ENCODE peak calls at places on chromosomes 16 and 17, in four cellular contexts. One of them, this sample, is unnamed.

GRCh38 chr16:68800257-68800875 is 43.0 kb upstream of the TANGO6 start:
- DNase-seq in mammary epithelial cell: peak; percentile 80
- DNase-seq in CD8-positive, alpha-beta T cell: peak; percentile 41
- DNase-seq in lower lobe of right lung: no peak
- DNase-seq in this sample: peak; percentile 55

GRCh38 chr17:35559495-35559894 is 1.1 kb downstream of the SLFN14 start:
- DNase-seq in mammary epithelial cell: no peak
- DNase-seq in CD8-positive, alpha-beta T cell: no peak
- DNase-seq in lower lobe of right lung: no peak
- DNase-seq in this sample: no peak

GRCh38 chr17:58504826-58505351 is 9.5 kb downstream of the MTMR4 start:
- DNase-seq in mammary epithelial cell: no peak
- DNase-seq in CD8-positive, alpha-beta T cell: no peak
- DNase-seq in lower lobe of right lung: no peak
- DNase-seq in this sample: no peak

GRCh38 chr16:56610017-56610608 is 1.7 kb downstream of the MT2A start:
- DNase-seq in mammary epithelial cell: peak; percentile 96
- DNase-seq in CD8-positive, alpha-beta T cell: peak; percentile 58
- DNase-seq in lower lobe of right lung: peak; percentile 81
- DNase-seq in this sample: peak; percentile 82

GRCh38 chr16:9092282-9092962 is 978 bp downstream of the HAPSTR1 start:
- DNase-seq in mammary epithelial cell: no peak
- DNase-seq in CD8-positive, alpha-beta T cell: peak; percentile 63
- DNase-seq in lower lobe of right lung: peak; percentile 67
- DNase-seq in this sample: peak; percentile 64

GRCh38 chr16:70454221-70455034 is at the start of gene FCSK:
- DNase-seq in mammary epithelial cell: peak; percentile 67
- DNase-seq in CD8-positive, alpha-beta T cell: peak; percentile 70
- DNase-seq in lower lobe of right lung: peak; percentile 81
- DNase-seq in this sample: peak; percentile 76

GRCh38 chr16:65781363-65781762 is 585.1 kb upstream of the CDH5 start:
- DNase-seq in mammary epithelial cell: no peak
- DNase-seq in CD8-positive, alpha-beta T cell: no peak
- DNase-seq in lower lobe of right lung: no peak
- DNase-seq in this sample: no peak

GRCh38 chr17:4623249-4623648 is 18.2 kb downstream of the ALOX15 start:
- DNase-seq in mammary epithelial cell: peak; percentile 76
- DNase-seq in CD8-positive, alpha-beta T cell: no peak
- DNase-seq in lower lobe of right lung: no peak
- DNase-seq in this sample: no peak

GRCh38 chr16:64242510-64242909 is 879.4 kb downstream of the CDH11 start:
- DNase-seq in mammary epithelial cell: no peak
- DNase-seq in CD8-positive, alpha-beta T cell: no peak
- DNase-seq in lower lobe of right lung: no peak
- DNase-seq in this sample: no peak

GRCh38 chr16:80144191-80144590 is 396.6 kb upstream of the DYNLRB2 start:
- DNase-seq in mammary epithelial cell: peak; percentile 39
- DNase-seq in CD8-positive, alpha-beta T cell: no peak
- DNase-seq in lower lobe of right lung: no peak
- DNase-seq in this sample: no peak

GRCh38 chr17:3959921-3960601 is 4.2 kb downstream of the ATP2A3 start:
- DNase-seq in mammary epithelial cell: no peak
- DNase-seq in CD8-positive, alpha-beta T cell: no peak
- DNase-seq in lower lobe of right lung: no peak
- DNase-seq in this sample: no peak

GRCh38 chr17:57091186-57091618 is 6.2 kb downstream of the AKAP1 start:
- DNase-seq in mammary epithelial cell: no peak
- DNase-seq in CD8-positive, alpha-beta T cell: no peak
- DNase-seq in lower lobe of right lung: no peak
- DNase-seq in this sample: peak; percentile 50

GRCh38 chr17:50139950-50140885 is 10.3 kb upstream of the SAMD14 start:
- DNase-seq in mammary epithelial cell: peak; percentile 57
- DNase-seq in CD8-positive, alpha-beta T cell: peak; percentile 85
- DNase-seq in lower lobe of right lung: peak; percentile 87
- DNase-seq in this sample: peak; percentile 84

GRCh38 chr16:30484887-30485286 is 12.3 kb downstream of the ITGAL start:
- DNase-seq in mammary epithelial cell: no peak
- DNase-seq in CD8-positive, alpha-beta T cell: no peak
- DNase-seq in lower lobe of right lung: no peak
- DNase-seq in this sample: no peak

GRCh38 chr16:67156146-67156844 is 3.4 kb downstream of the TRADD start:
- DNase-seq in mammary epithelial cell: no peak
- DNase-seq in CD8-positive, alpha-beta T cell: no peak
- DNase-seq in lower lobe of right lung: no peak
- DNase-seq in this sample: no peak

GRCh38 chr16:50386819-50387218 is 18.0 kb upstream of the BRD7 start:
- DNase-seq in mammary epithelial cell: no peak
- DNase-seq in CD8-positive, alpha-beta T cell: no peak
- DNase-seq in lower lobe of right lung: no peak
- DNase-seq in this sample: no peak

GRCh38 chr16:27505297-27506236 is 44.1 kb downstream of the GTF3C1 start:
- DNase-seq in mammary epithelial cell: peak; percentile 80
- DNase-seq in CD8-positive, alpha-beta T cell: no peak
- DNase-seq in lower lobe of right lung: no peak
- DNase-seq in this sample: no peak

GRCh38 chr17:43803758-43804157 is 23.5 kb downstream of the CFAP97D1 start:
- DNase-seq in mammary epithelial cell: no peak
- DNase-seq in CD8-positive, alpha-beta T cell: no peak
- DNase-seq in lower lobe of right lung: no peak
- DNase-seq in this sample: no peak

GRCh38 chr17:70804161-70804560 is 634.8 kb downstream of the KCNJ2 start:
- DNase-seq in mammary epithelial cell: peak; percentile 17
- DNase-seq in CD8-positive, alpha-beta T cell: no peak
- DNase-seq in lower lobe of right lung: no peak
- DNase-seq in this sample: no peak

GRCh38 chr17:83180264-83180995 is 101.0 kb downstream of the METRNL start:
- DNase-seq in mammary epithelial cell: no peak
- DNase-seq in CD8-positive, alpha-beta T cell: no peak
- DNase-seq in lower lobe of right lung: no peak
- DNase-seq in this sample: peak; percentile 29

GRCh38 chr17:19645608-19646250 is 2.8 kb upstream of the ALDH3A2 start:
- DNase-seq in mammary epithelial cell: no peak
- DNase-seq in CD8-positive, alpha-beta T cell: peak; percentile 56
- DNase-seq in lower lobe of right lung: peak; percentile 58
- DNase-seq in this sample: peak; percentile 59

GRCh38 chr16:1772362-1772907 is at the start of gene EME2:
- DNase-seq in mammary epithelial cell: peak; percentile 55
- DNase-seq in CD8-positive, alpha-beta T cell: peak; percentile 46
- DNase-seq in lower lobe of right lung: no peak
- DNase-seq in this sample: no peak

GRCh38 chr17:40558651-40559015 is 6.6 kb downstream of the CCR7 start:
- DNase-seq in mammary epithelial cell: no peak
- DNase-seq in CD8-positive, alpha-beta T cell: no peak
- DNase-seq in lower lobe of right lung: no peak
- DNase-seq in this sample: no peak

GRCh38 chr16:27080870-27081269 is 14.1 kb downstream of the C16orf82 start:
- DNase-seq in mammary epithelial cell: no peak
- DNase-seq in CD8-positive, alpha-beta T cell: no peak
- DNase-seq in lower lobe of right lung: no peak
- DNase-seq in this sample: no peak

GRCh38 chr17:33968350-33969044 is 286.6 kb upstream of the CCL2 start:
- DNase-seq in mammary epithelial cell: no peak
- DNase-seq in CD8-positive, alpha-beta T cell: peak; percentile 5
- DNase-seq in lower lobe of right lung: no peak
- DNase-seq in this sample: no peak

GRCh38 chr17:81392909-81393654 is 2.2 kb upstream of the BAHCC1 start:
- DNase-seq in mammary epithelial cell: no peak
- DNase-seq in CD8-positive, alpha-beta T cell: no peak
- DNase-seq in lower lobe of right lung: no peak
- DNase-seq in this sample: no peak

GRCh38 chr17:81394831-81395599 is at the start of gene BAHCC1:
- DNase-seq in mammary epithelial cell: peak; percentile 100
- DNase-seq in CD8-positive, alpha-beta T cell: peak; percentile 74
- DNase-seq in lower lobe of right lung: peak; percentile 100
- DNase-seq in this sample: peak; percentile 100

GRCh38 chr17:81394377-81394747 is 895 bp upstream of the BAHCC1 start:
- DNase-seq in mammary epithelial cell: no peak
- DNase-seq in CD8-positive, alpha-beta T cell: no peak
- DNase-seq in lower lobe of right lung: no peak
- DNase-seq in this sample: no peak

GRCh38 chr17:81391964-81392908 is 3.0 kb upstream of the BAHCC1 start:
- DNase-seq in mammary epithelial cell: no peak
- DNase-seq in CD8-positive, alpha-beta T cell: no peak
- DNase-seq in lower lobe of right lung: peak; percentile 72
- DNase-seq in this sample: peak; percentile 74

GRCh38 chr17:81393684-81394376 is 1.4 kb upstream of the BAHCC1 start:
- DNase-seq in mammary epithelial cell: peak; percentile 99
- DNase-seq in CD8-positive, alpha-beta T cell: peak; percentile 29
- DNase-seq in lower lobe of right lung: peak; percentile 100
- DNase-seq in this sample: peak; percentile 100
- H3K27me3 ChIP-seq in mammary epithelial cell: no peaks in the 10 kb centered on the region
- H3K27me3 ChIP-seq in CD8-positive, alpha-beta T cell: peaks cover 65% of the 10 kb centered on the region
- H3K27me3 ChIP-seq in lower lobe of right lung: no peaks in the 10 kb centered on the region
- H3K27me3 ChIP-seq in this sample: no peaks in the 10 kb centered on the region

GRCh38 chr16:85780281-85780680 is 19.1 kb downstream of the EMC8 start:
- DNase-seq in mammary epithelial cell: no peak
- DNase-seq in CD8-positive, alpha-beta T cell: no peak
- DNase-seq in lower lobe of right lung: no peak
- DNase-seq in this sample: no peak
- H3K36me3 ChIP-seq in mammary epithelial cell: peaks cover 24% of the 10 kb centered on the region
- H3K36me3 ChIP-seq in CD8-positive, alpha-beta T cell: peaks cover 36% of the 10 kb centered on the region
- H3K36me3 ChIP-seq in lower lobe of right lung: peaks cover 63% of the 10 kb centered on the region
- H3K36me3 ChIP-seq in this sample: peaks cover 28% of the 10 kb centered on the region

DNA sequence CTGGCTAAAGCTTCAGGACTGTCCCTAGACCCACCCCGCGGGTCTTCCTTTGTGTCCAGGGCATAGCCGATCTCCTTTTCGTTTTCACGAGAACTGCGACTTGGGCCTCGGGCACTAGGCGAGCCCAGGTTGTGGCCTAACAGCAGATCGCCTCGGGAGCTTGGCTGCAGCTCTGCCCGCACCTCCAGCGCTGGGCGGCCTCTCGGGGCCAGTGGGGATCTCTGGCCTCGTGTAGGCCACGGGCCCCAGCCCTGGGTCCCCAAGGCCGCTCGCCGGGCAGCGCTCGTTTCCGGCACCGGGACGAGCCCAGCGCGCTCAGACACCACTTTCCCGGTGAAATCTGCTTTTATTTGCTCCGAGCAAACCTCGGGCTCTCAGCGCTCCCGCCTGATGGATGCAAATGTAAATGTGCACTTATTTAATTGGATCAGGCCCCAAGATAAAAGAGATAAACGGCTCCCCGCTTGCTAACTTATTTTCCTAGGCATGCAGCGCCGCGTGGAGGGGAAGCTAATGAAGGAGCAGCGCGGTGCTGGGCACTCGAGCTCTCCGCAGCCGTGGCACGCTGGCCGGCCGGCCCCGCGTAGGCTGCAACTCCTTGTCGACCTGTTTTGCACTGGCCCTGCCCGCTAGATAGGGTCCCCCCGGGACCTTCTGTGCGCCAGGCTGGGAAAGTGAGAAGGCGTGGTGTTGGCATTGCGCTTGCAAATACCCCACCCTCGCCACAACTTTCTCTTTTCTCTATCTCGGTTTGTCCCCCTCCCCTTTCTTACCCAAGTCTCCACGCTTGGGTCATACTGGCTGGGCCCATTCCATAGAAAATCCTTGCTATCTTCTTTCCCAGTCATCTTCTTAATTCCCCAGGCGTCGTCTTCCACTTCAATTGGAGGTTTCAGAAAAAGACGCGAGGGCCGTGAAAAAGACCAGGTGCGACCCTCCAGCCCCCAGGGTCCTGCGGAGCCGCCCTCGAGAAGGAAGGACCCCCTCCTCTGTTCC is 8.0 kb downstream of the IRX5 start:
- DNase-seq in mammary epithelial cell: peak; percentile 48
- DNase-seq in CD8-positive, alpha-beta T cell: no peak
- DNase-seq in lower lobe of right lung: peak; percentile 63
- DNase-seq in this sample: no peak
- H3K27me3 ChIP-seq in mammary epithelial cell: no peaks in the 10 kb centered on the region
- H3K27me3 ChIP-seq in CD8-positive, alpha-beta T cell: peaks cover 32% of the 10 kb centered on the region
- H3K27me3 ChIP-seq in lower lobe of right lung: peaks cover 81% of the 10 kb centered on the region
- H3K27me3 ChIP-seq in this sample: peaks cover 66% of the 10 kb centered on the region

DNA sequence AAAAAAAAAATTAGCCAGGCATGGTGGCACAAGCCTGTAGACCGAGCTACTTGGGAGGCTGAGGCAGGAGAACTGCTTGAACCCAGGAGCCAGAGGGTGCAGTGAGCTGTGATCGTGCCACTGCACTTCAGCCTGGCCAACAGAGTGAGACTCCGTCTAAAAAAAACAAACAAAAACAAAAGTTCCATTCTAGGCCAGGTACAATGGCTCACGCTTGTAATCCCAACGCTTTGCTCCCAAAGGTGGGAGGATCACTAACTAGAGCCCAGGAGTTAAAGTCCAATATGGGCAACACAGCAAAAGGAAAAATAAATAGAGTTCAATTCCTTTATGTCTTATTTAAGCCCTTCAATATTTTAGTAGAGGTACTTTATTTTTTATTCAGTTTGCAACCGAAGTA is 47.5 kb downstream of the CNOT1 start:
- DNase-seq in mammary epithelial cell: no peak
- DNase-seq in CD8-positive, alpha-beta T cell: no peak
- DNase-seq in lower lobe of right lung: no peak
- DNase-seq in this sample: peak; percentile 63
- H3K36me3 ChIP-seq in mammary epithelial cell: peaks cover 67% of the 10 kb centered on the region
- H3K36me3 ChIP-seq in CD8-positive, alpha-beta T cell: peaks cover 66% of the 10 kb centered on the region
- H3K36me3 ChIP-seq in lower lobe of right lung: peaks cover 97% of the 10 kb centered on the region
- H3K36me3 ChIP-seq in this sample: peaks cover 36% of the 10 kb centered on the region